ENCODE peak calls at places on chromosome 21, in five cellular contexts. H, T, V, J and C are unnamed samples.

GRCh38 chr21:31752352-31752751 is 20.4 kb upstream of the SCAF4 start:
- DNase-seq in H (no peak), T (no peak), V (no peak), J (no peak), C (no peak)

GRCh38 chr21:35925497-35925896 is 134.8 kb downstream of the SETD4 start:
- DNase-seq in H (peak), T (no peak), V (no peak), J (no peak), C (no peak)

GRCh38 chr21:29221259-29221744 is 77.4 kb upstream of the BACH1 start:
- DNase-seq in H (peak), T (no peak), V (no peak), J (no peak), C (no peak)

GRCh38 chr21:36186506-36187399 is 30.1 kb downstream of the DOP1B start:
- DNase-seq in H (no peak), T (no peak), V (no peak), J (no peak), C (no peak)

GRCh38 chr21:27196651-27197050 is 229.8 kb upstream of the ADAMTS5 start:
- DNase-seq in H (no peak), T (no peak), V (no peak), J (no peak), C (no peak)

GRCh38 chr21:41370840-41371697 is 9.2 kb downstream of the MX2 start:
- DNase-seq in H (no peak), T (no peak), V (no peak), J (no peak), C (no peak)

GRCh38 chr21:22842875-22843274 is 1844.7 kb downstream of the NCAM2 start:
- DNase-seq in H (no peak), T (no peak), V (no peak), J (no peak), C (no peak)

GRCh38 chr21:43938751-43939442 is 73.2 kb upstream of the TRAPPC10 start:
- DNase-seq in H (peak), T (peak), V (peak), J (peak), C (peak)

GRCh38 chr21:17387030-17387617 is 125.7 kb upstream of the CXADR start:
- DNase-seq in H (peak), T (peak), V (no peak), J (peak), C (peak)

GRCh38 chr21:21973806-21974205 is 975.6 kb downstream of the NCAM2 start:
- DNase-seq in H (peak), T (no peak), V (no peak), J (no peak), C (no peak)

GRCh38 chr21:38380391-38381137 is 117.7 kb downstream of the ERG start:
- DNase-seq in H (peak), T (no peak), V (no peak), J (no peak), C (no peak)

GRCh38 chr21:41499920-41500319 is 8.0 kb downstream of the TMPRSS2 start:
- DNase-seq in H (no peak), T (no peak), V (no peak), J (no peak), C (no peak)

GRCh38 chr21:41673071-41673470 is 93.8 kb downstream of the RIPK4 start:
- DNase-seq in H (no peak), T (no peak), V (no peak), J (no peak), C (no peak)

GRCh38 chr21:28644762-28645161 is 347.9 kb downstream of the LTN1 start:
- DNase-seq in H (no peak), T (no peak), V (no peak), J (no peak), C (no peak)

GRCh38 chr21:25254491-25255174 is 352.6 kb downstream of the MRPL39 start:
- DNase-seq in H (no peak), T (no peak), V (no peak), J (no peak), C (no peak)

GRCh38 chr21:33966324-33966949 is 50.8 kb upstream of the ATP5PO start:
- DNase-seq in H (no peak), T (no peak), V (no peak), J (no peak), C (no peak)

GRCh38 chr21:34042735-34043134 is 30.6 kb upstream of the MRPS6 start:
- DNase-seq in H (no peak), T (no peak), V (no peak), J (no peak), C (no peak)

GRCh38 chr21:15206514-15206913 is 141.7 kb upstream of the NRIP1 start:
- DNase-seq in H (no peak), T (no peak), V (no peak), J (no peak), C (peak)

GRCh38 chr21:46150491-46151121 is 4.8 kb downstream of the FTCD start:
- DNase-seq in H (no peak), T (no peak), V (no peak), J (no peak), C (no peak)

GRCh38 chr21:31918250-31918775 is 45.5 kb downstream of the HUNK start:
- DNase-seq in H (no peak), T (no peak), V (no peak), J (no peak), C (no peak)

GRCh38 chr21:43209575-43210453 is 41.0 kb downstream of the CRYAA start:
- DNase-seq in H (peak), T (no peak), V (no peak), J (peak), C (no peak)

GRCh38 chr21:14259669-14260458 is 43.9 kb downstream of the RBM11 start:
- DNase-seq in H (peak), T (no peak), V (no peak), J (no peak), C (no peak)

GRCh38 chr21:42580076-42580792 is 66.6 kb downstream of the SLC37A1 start:
- DNase-seq in H (no peak), T (no peak), V (no peak), J (no peak), C (no peak)

GRCh38 chr21:37792046-37792445 is 124.2 kb downstream of the KCNJ6 start:
- DNase-seq in H (peak), T (no peak), V (no peak), J (no peak), C (no peak)

GRCh38 chr21:16215193-16215592 is 485.4 kb downstream of the USP25 start:
- DNase-seq in H (no peak), T (no peak), V (no peak), J (no peak), C (no peak)

GRCh38 chr21:16376673-16377072 is 646.9 kb downstream of the USP25 start:
- DNase-seq in H (no peak), T (no peak), V (no peak), J (no peak), C (no peak)

GRCh38 chr21:37484535-37485474 is 118.2 kb downstream of the DYRK1A start:
- DNase-seq in H (no peak), T (no peak), V (no peak), J (no peak), C (no peak)

GRCh38 chr21:46157987-46158451 is 2.6 kb upstream of the FTCD start:
- DNase-seq in H (no peak), T (no peak), V (no peak), J (no peak), C (no peak)

GRCh38 chr21:15526793-15527192 is 203.0 kb upstream of the USP25 start:
- DNase-seq in H (no peak), T (no peak), V (no peak), J (no peak), C (no peak)

GRCh38 chr21:31908106-31909031 is 35.5 kb downstream of the HUNK start:
- DNase-seq in H (peak), T (no peak), V (no peak), J (no peak), C (no peak)

GRCh38 chr21:30710499-30710898 is 8.1 kb downstream of the KRTAP21-3 start:
- DNase-seq in H (no peak), T (no peak), V (no peak), J (no peak), C (no peak)

GRCh38 chr21:42939581-42940413 is 14.4 kb upstream of the ERVH48-1 start:
- DNase-seq in H (peak), T (no peak), V (no peak), J (peak), C (no peak)